ENCODE peak calls at places on chromosome 4, in five cellular contexts. C is AG09319, T is nephron progenitor cell, Y is omental fat pad, Z is pancreas. R is an unnamed sample.

GRCh38 chr4:141761926-141762325 is 125.5 kb downstream of the IL15 start:
- DNase-seq in C (no peak), T (no peak), Y (no peak), Z (no peak), R (no peak)

GRCh38 chr4:120066182-120066524 is 495 bp downstream of the MAD2L1 start:
- DNase-seq in C (no peak), T (no peak), Y (no peak), Z (no peak), R (no peak)

GRCh38 chr4:143291334-143291733 is 45.3 kb upstream of the GAB1 start:
- DNase-seq in C (no peak), T (no peak), Y (no peak), Z (no peak), R (no peak)

GRCh38 chr4:2837904-2838496 is 5.6 kb upstream of the ADD1 start:
- DNase-seq in C (no peak), T (no peak), Y (no peak), Z (no peak), R (no peak)

GRCh38 chr4:1090036-1090435 is 23.3 kb downstream of the RNF212 start:
- DNase-seq in C (no peak), T (no peak), Y (no peak), Z (no peak), R (no peak)

GRCh38 chr4:47642985-47643745 is 158.1 kb downstream of the ATP10D start:
- DNase-seq in C (no peak), T (no peak), Y (no peak), Z (no peak), R (peak; percentile 80)

GRCh38 chr4:48779095-48779997 is 733 bp downstream of the FRYL start:
- DNase-seq in C (no peak), T (peak; percentile 79), Y (no peak), Z (peak; percentile 68), R (peak; percentile 71)

GRCh38 chr4:185559913-185560281 is 24.6 kb upstream of the PDLIM3 start:
- DNase-seq in C (no peak), T (no peak), Y (no peak), Z (peak; percentile 27), R (peak; percentile 74)

GRCh38 chr4:163077611-163078010 is 89.1 kb downstream of the NAF1 start:
- DNase-seq in C (no peak), T (no peak), Y (no peak), Z (no peak), R (no peak)

GRCh38 chr4:108007984-108008383 is 18.3 kb downstream of the HADH start:
- DNase-seq in C (no peak), T (no peak), Y (no peak), Z (no peak), R (no peak)

GRCh38 chr4:1746919-1747602 is 25.7 kb downstream of the TACC3 start:
- DNase-seq in C (no peak), T (no peak), Y (no peak), Z (no peak), R (no peak)

GRCh38 chr4:111717916-111718315 is 427.3 kb upstream of the FAM241A start:
- DNase-seq in C (no peak), T (no peak), Y (no peak), Z (no peak), R (peak; percentile 14)

GRCh38 chr4:48904541-48905142 is 1.9 kb downstream of the OCIAD2 start:
- DNase-seq in C (no peak), T (no peak), Y (no peak), Z (no peak), R (peak; percentile 52)

GRCh38 chr4:125140966-125141495 is 173.7 kb upstream of the FAT4 start:
- DNase-seq in C (no peak), T (no peak), Y (no peak), Z (no peak), R (peak; percentile 26)

GRCh38 chr4:188660796-188661195 is 521.6 kb downstream of the TRIML1 start:
- DNase-seq in C (no peak), T (no peak), Y (no peak), Z (no peak), R (no peak)

GRCh38 chr4:73608677-73609594 is 11.3 kb downstream of the RASSF6 start:
- DNase-seq in C (no peak), T (no peak), Y (no peak), Z (no peak), R (peak; percentile 73)

GRCh38 chr4:14218641-14219040 is 591.1 kb upstream of the BOD1L1 start:
- DNase-seq in C (no peak), T (no peak), Y (no peak), Z (no peak), R (no peak)

GRCh38 chr4:26127851-26128337 is 192.9 kb upstream of the RBPJ start:
- DNase-seq in C (no peak), T (no peak), Y (no peak), Z (peak; percentile 71), R (no peak)

GRCh38 chr4:102543030-102543505 is 41.9 kb downstream of the NFKB1 start:
- DNase-seq in C (no peak), T (no peak), Y (no peak), Z (no peak), R (no peak)

GRCh38 chr4:102537280-102537679 is 36.1 kb downstream of the NFKB1 start:
- DNase-seq in C (no peak), T (no peak), Y (no peak), Z (no peak), R (peak; percentile 13)

GRCh38 chr4:102546635-102547034 is 45.5 kb downstream of the NFKB1 start:
- DNase-seq in C (no peak), T (no peak), Y (no peak), Z (no peak), R (no peak)

GRCh38 chr4:102543529-102543928 is 42.4 kb downstream of the NFKB1 start:
- DNase-seq in C (no peak), T (no peak), Y (no peak), Z (no peak), R (no peak)

GRCh38 chr4:102541708-102542107 is 40.5 kb downstream of the NFKB1 start:
- DNase-seq in C (no peak), T (no peak), Y (no peak), Z (no peak), R (no peak)
- TF ChIP-seq CTCF in C (no peak), T (no peak), Y (no peak), Z (no peak), R (no peak)

GRCh38 chr4:146107587-146107986 is 67.9 kb upstream of the LSM6 start:
- DNase-seq in C (no peak), T (no peak), Y (no peak), Z (no peak), R (no peak)
- TF ChIP-seq CTCF in C (no peak), T (no peak), Y (no peak), Z (no peak), R (no peak)

DNA sequence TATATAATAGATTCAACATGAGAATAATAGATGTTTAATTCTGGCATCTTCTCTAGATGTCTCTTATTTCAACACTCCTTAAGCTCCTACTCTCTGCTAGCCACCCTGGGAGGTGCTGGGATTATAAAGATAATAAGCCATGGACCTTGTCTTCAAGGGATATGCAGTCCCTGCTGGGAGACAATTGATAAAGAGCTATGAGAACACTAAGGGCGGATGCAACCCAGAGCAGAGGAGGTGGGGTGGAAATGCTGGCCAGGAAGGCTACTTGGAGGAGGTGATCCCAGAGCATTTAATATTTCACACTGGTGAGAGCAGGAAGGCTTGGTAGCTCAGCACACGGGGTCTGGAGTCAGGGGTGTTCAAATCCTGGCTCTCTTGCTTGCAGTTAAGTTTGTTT is 18.3 kb upstream of the PGRMC2 start:
- DNase-seq in C (no peak), T (no peak), Y (no peak), Z (no peak), R (no peak)
- TF ChIP-seq CTCF in C (no peak), T (no peak), Y (no peak), Z (no peak), R (no peak)

GRCh38 chr4:86876894-86877685 is 15.1 kb downstream of the C4orf36 start:
- DNase-seq in C (no peak), T (no peak), Y (no peak), Z (no peak), R (peak; percentile 24)

GRCh38 chr4:86879641-86880040 is 12.6 kb downstream of the C4orf36 start:
- DNase-seq in C (no peak), T (no peak), Y (no peak), Z (no peak), R (no peak)

DNA sequence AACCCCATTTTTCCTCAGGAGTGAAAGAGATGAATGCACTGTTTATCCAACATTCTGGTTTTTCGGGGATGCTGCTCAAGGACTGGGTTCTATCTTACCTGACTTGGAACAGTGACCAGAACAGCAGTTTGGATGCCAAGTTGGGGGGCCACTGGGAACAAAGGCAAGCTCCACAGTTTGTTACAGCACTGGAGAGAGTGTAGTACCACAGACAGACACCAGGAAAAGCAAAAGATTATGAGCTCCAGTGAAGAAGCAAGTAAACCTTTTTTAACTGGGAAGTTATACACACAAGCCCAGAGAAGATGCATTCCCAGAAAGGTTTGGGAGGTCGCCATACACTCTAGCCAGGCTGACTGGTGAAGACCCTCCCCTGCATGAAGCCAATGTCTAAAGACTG is 13.6 kb downstream of the C4orf36 start:
- DNase-seq in C (no peak), T (no peak), Y (no peak), Z (no peak), R (no peak)
- TF ChIP-seq CTCF in C (no peak), T (no peak), Y (no peak), Z (no peak), R (no peak)

GRCh38 chr4:10033191-10033881 is 12.0 kb upstream of the SLC2A9 start:
- DNase-seq in C (no peak), T (no peak), Y (no peak), Z (no peak), R (peak; percentile 16)

GRCh38 chr4:10034136-10034535 is 12.8 kb upstream of the SLC2A9 start:
- DNase-seq in C (no peak), T (no peak), Y (no peak), Z (no peak), R (no peak)

GRCh38 chr4:10036926-10037325 is 15.6 kb upstream of the SLC2A9 start:
- DNase-seq in C (no peak), T (no peak), Y (no peak), Z (no peak), R (no peak)

GRCh38 chr4:10034612-10035104 is 13.4 kb upstream of the SLC2A9 start:
- DNase-seq in C (no peak), T (no peak), Y (no peak), Z (no peak), R (no peak)

DNA sequence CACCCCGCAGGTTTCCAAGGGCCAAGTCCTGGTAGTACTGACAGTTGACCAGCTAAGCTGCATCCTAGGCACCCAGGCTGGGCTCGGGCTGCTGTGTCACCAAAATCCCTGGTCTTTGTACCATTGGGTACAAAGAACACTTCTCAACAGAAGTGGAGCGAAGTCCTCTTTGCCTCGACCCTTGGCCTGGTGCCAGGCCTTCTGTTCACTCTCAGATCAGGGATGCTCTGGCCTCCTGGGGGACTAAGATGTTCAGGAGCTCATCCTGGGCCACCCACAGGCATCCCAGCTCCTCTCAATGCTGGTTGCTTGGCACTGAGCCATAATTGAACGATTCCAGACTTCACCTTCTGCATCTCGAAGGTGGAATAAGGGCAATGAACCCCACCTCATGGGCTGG is 13.8 kb upstream of the SLC2A9 start:
- DNase-seq in C (no peak), T (no peak), Y (no peak), Z (no peak), R (no peak)
- TF ChIP-seq CTCF in C (no peak), T (no peak), Y (no peak), Z (no peak), R (no peak)

GRCh38 chr4:78748361-78748760 is 27.8 kb upstream of the BMP2K start:
- DNase-seq in C (no peak), T (no peak), Y (no peak), Z (no peak), R (no peak)
- TF ChIP-seq CTCF in C (no peak), T (no peak), Y (no peak), Z (no peak), R (no peak)

R was measured in astrocyte of the spinal cord.